ENCODE peak calls at places on chromosomes 2 and 18, in ten cellular contexts. D is NCI-H446 treated with DMSO at 0.1 percent for 48 hours, L is endothelial cell of umbilical vein, K is NCI-H82, G is AG04450, S is fibroblast of lung, X is mesenchymal stem cell, A is lower lobe of right lung, O is left lung, J is stomach. V is an unnamed sample.

GRCh38 chr2:23207871-23208270 is 177.1 kb upstream of the KLHL29 start:
- DNase-seq in D (no peak), L (no peak), K (no peak), G (no peak), S (no peak), X (no peak), A (no peak), O (no peak), J (no peak), V (no peak)

GRCh38 chr2:214747992-214748391 is 61.5 kb downstream of the BARD1 start:
- DNase-seq in D (no peak), L (no peak), K (no peak), G (no peak), S (no peak), X (no peak), A (no peak), O (no peak), J (no peak), V (no peak)

GRCh38 chr2:42722328-42723190 is 41.4 kb downstream of the OXER1 start:
- DNase-seq in D (no peak), L (peak; percentile 80), K (no peak), G (peak; percentile 42), S (peak; percentile 95), X (peak; percentile 92), A (peak; percentile 81), O (peak; percentile 79), J (peak; percentile 65), V (no peak)

GRCh38 chr2:73827018-73827417 is 1.7 kb upstream of the STAMBP start:
- DNase-seq in D (no peak), L (peak; percentile 30), K (peak; percentile 54), G (no peak), S (peak; percentile 28), X (peak; percentile 43), A (no peak), O (no peak), J (no peak), V (no peak)

GRCh38 chr2:129885735-129886134 is 93.7 kb upstream of the RAB6C start:
- DNase-seq in D (no peak), L (no peak), K (peak; percentile 70), G (no peak), S (no peak), X (no peak), A (no peak), O (no peak), J (peak; percentile 8), V (no peak)

GRCh38 chr2:19607931-19608762 is 249.7 kb upstream of the OSR1 start:
- DNase-seq in D (no peak), L (no peak), K (peak; percentile 37), G (peak; percentile 76), S (peak; percentile 90), X (peak; percentile 94), A (no peak), O (no peak), J (no peak), V (no peak)

GRCh38 chr2:223215136-223215535 is 163.1 kb downstream of the KCNE4 start:
- DNase-seq in D (no peak), L (no peak), K (no peak), G (no peak), S (peak; percentile 8), X (peak; percentile 9), A (no peak), O (no peak), J (no peak), V (no peak)

GRCh38 chr18:48460929-48461583 is 51.9 kb upstream of the ZBTB7C start:
- DNase-seq in D (no peak), L (no peak), K (no peak), G (no peak), S (peak; percentile 65), X (no peak), A (no peak), O (no peak), J (no peak), V (no peak)

GRCh38 chr2:119488245-119489182 is 35.8 kb downstream of the SCTR start:
- DNase-seq in D (no peak), L (no peak), K (no peak), G (no peak), S (no peak), X (no peak), A (no peak), O (no peak), J (peak; percentile 71), V (peak; percentile 89)

GRCh38 chr2:45850558-45850957 is 199.1 kb downstream of the PRKCE start:
- DNase-seq in D (no peak), L (no peak), K (no peak), G (no peak), S (no peak), X (no peak), A (no peak), O (no peak), J (no peak), V (no peak)

GRCh38 chr2:25285265-25286024 is 56.3 kb downstream of the DNMT3A start:
- DNase-seq in D (no peak), L (no peak), K (no peak), G (no peak), S (no peak), X (no peak), A (no peak), O (no peak), J (no peak), V (no peak)

GRCh38 chr2:103656558-103656957 is 894.7 kb downstream of the TMEM182 start:
- DNase-seq in D (no peak), L (no peak), K (no peak), G (no peak), S (peak; percentile 7), X (no peak), A (no peak), O (no peak), J (no peak), V (no peak)